ENCODE peak calls at places on chromosomes 2 and 18, in ten cellular contexts. W is psoas muscle; S is left lung; F is Caki2; Y is EL; N is D341Med; G is MV-4-11; A is activated CD4-positive, alpha-beta memory T cell treated with anti-CD3 and anti-CD28 coated beads for 36 hours; L is HS-5; R is B cell. V is an unnamed sample.

GRCh38 chr18:61001138-61001537 is 332.1 kb upstream of the CDH20 start:
- DNase-seq in W (no peak), S (no peak), F (no peak), Y (no peak), N (no peak), G (no peak), A (no peak), L (peak), R (no peak), V (no peak)

GRCh38 chr2:201450910-201451329 is 338 bp downstream of the TRAK2 start:
- DNase-seq in W (no peak), S (no peak), F (no peak), Y (no peak), N (peak), G (no peak), A (no peak), L (no peak), R (no peak), V (no peak)

GRCh38 chr2:6826081-6826913 is 39.4 kb downstream of the CMPK2 start:
- DNase-seq in W (no peak), S (no peak), F (peak), Y (peak), N (peak), G (peak), A (peak), L (peak), R (no peak), V (no peak)

GRCh38 chr2:227106845-227107759 is 56.9 kb downstream of the COL4A4 start:
- DNase-seq in W (no peak), S (no peak), F (peak), Y (peak), N (peak), G (peak), A (peak), L (peak), R (no peak), V (peak)

GRCh38 chr2:112776113-112776512 is 8.2 kb downstream of the IL1A start:
- DNase-seq in W (no peak), S (no peak), F (no peak), Y (no peak), N (no peak), G (peak), A (no peak), L (no peak), R (no peak), V (no peak)

GRCh38 chr2:25664531-25665307 is 8.7 kb downstream of the DTNB start:
- DNase-seq in W (no peak), S (peak), F (peak), Y (peak), N (peak), G (peak), A (peak), L (no peak), R (peak), V (peak)

GRCh38 chr2:237434916-237435315 is 21.0 kb upstream of the COL6A3 start:
- DNase-seq in W (no peak), S (no peak), F (no peak), Y (peak), N (no peak), G (peak), A (peak), L (no peak), R (no peak), V (no peak)

GRCh38 chr2:216634317-216635148 is 1.3 kb downstream of the IGFBP2 start:
- DNase-seq in W (no peak), S (no peak), F (no peak), Y (no peak), N (no peak), G (peak), A (no peak), L (no peak), R (no peak), V (peak)

GRCh38 chr2:30366199-30366691 is 80.8 kb upstream of the LCLAT1 start:
- DNase-seq in W (no peak), S (no peak), F (no peak), Y (peak), N (no peak), G (peak), A (peak), L (no peak), R (no peak), V (no peak)

GRCh38 chr2:27149575-27150405 is 986 bp downstream of the TCF23 start:
- DNase-seq in W (no peak), S (no peak), F (no peak), Y (no peak), N (no peak), G (peak), A (no peak), L (no peak), R (peak), V (no peak)

GRCh38 chr2:101253013-101253712 is 477 bp downstream of the CNOT11 start:
- DNase-seq in W (peak), S (peak), F (no peak), Y (peak), N (peak), G (peak), A (peak), L (peak), R (peak), V (peak)

GRCh38 chr2:150477347-150477746 is 10.1 kb downstream of the RND3 start:
- DNase-seq in W (no peak), S (no peak), F (no peak), Y (no peak), N (no peak), G (no peak), A (no peak), L (no peak), R (no peak), V (no peak)

GRCh38 chr2:96832751-96833507 is 10.9 kb downstream of the ANKRD23 start:
- DNase-seq in W (peak), S (peak), F (peak), Y (peak), N (no peak), G (no peak), A (no peak), L (no peak), R (no peak), V (peak)

GRCh38 chr2:95329891-95330822 is 33.0 kb downstream of the KCNIP3 start:
- DNase-seq in W (no peak), S (no peak), F (peak), Y (no peak), N (no peak), G (no peak), A (no peak), L (no peak), R (no peak), V (no peak)

GRCh38 chr18:80127635-80128034 is 18.6 kb downstream of the ADNP2 start:
- DNase-seq in W (no peak), S (no peak), F (no peak), Y (no peak), N (no peak), G (no peak), A (no peak), L (no peak), R (no peak), V (no peak)

GRCh38 chr2:65554765-65555561 is 122.6 kb upstream of the SPRED2 start:
- DNase-seq in W (no peak), S (no peak), F (peak), Y (peak), N (no peak), G (peak), A (peak), L (peak), R (no peak), V (no peak)

GRCh38 chr2:104733544-104733943 is 120.4 kb upstream of the POU3F3 start:
- DNase-seq in W (no peak), S (no peak), F (no peak), Y (no peak), N (peak), G (no peak), A (peak), L (no peak), R (no peak), V (no peak)

GRCh38 chr2:98164256-98164655 is 77.3 kb downstream of the VWA3B start:
- DNase-seq in W (no peak), S (no peak), F (no peak), Y (no peak), N (no peak), G (no peak), A (no peak), L (no peak), R (no peak), V (no peak)

GRCh38 chr2:241865957-241866858 is 3.3 kb upstream of the RTP5 start:
- DNase-seq in W (peak), S (no peak), F (no peak), Y (peak), N (peak), G (no peak), A (peak), L (no peak), R (peak), V (peak)